ENCODE peak calls at places on chromosomes 5 and 9, in four cellular contexts. V, F, G and W are unnamed samples.

GRCh38 chr5:28014779-28015178 is 976.4 kb upstream of the CDH9 start:
- DNase-seq in V (no peak), F (no peak), G (no peak), W (no peak)

GRCh38 chr5:43428034-43428712 is 16.0 kb upstream of the CCL28 start:
- DNase-seq in V (no peak), F (no peak), G (no peak), W (peak)

GRCh38 chr5:88826959-88827585 is 55.9 kb downstream of the MEF2C start:
- DNase-seq in V (peak), F (peak), G (no peak), W (peak)

GRCh38 chr5:10243660-10244240 is 5.9 kb downstream of the ATPSCKMT start:
- DNase-seq in V (no peak), F (no peak), G (no peak), W (no peak)

GRCh38 chr5:135442387-135443256 is 4.5 kb downstream of the DCANP1 start:
- DNase-seq in V (no peak), F (no peak), G (no peak), W (no peak)

GRCh38 chr9:33722359-33722675 is 73.0 kb upstream of the PRSS3 start:
- DNase-seq in V (no peak), F (no peak), G (no peak), W (no peak)

GRCh38 chr9:878239-878638 is 36.7 kb downstream of the DMRT1 start:
- DNase-seq in V (no peak), F (no peak), G (no peak), W (no peak)

GRCh38 chr5:39432687-39433086 is 7.9 kb upstream of the DAB2 start:
- DNase-seq in V (no peak), F (no peak), G (no peak), W (no peak)

GRCh38 chr9:2155966-2156365 is 140.8 kb downstream of the SMARCA2 start:
- DNase-seq in V (no peak), F (no peak), G (no peak), W (no peak)

GRCh38 chr5:168006473-168007130 is 284.8 kb upstream of the WWC1 start:
- DNase-seq in V (no peak), F (no peak), G (no peak), W (no peak)

GRCh38 chr5:161685461-161685860 is at the start of gene GABRA6:
- DNase-seq in V (no peak), F (peak), G (no peak), W (no peak)

GRCh38 chr5:178471666-178472065 is 118.5 kb downstream of the COL23A1 start:
- DNase-seq in V (no peak), F (no peak), G (no peak), W (no peak)

GRCh38 chr5:1181451-1182359 is 19.7 kb upstream of the SLC6A19 start:
- DNase-seq in V (no peak), F (no peak), G (no peak), W (no peak)

GRCh38 chr5:91219803-91220371 is 163.2 kb downstream of the ARRDC3 start:
- DNase-seq in V (peak), F (no peak), G (no peak), W (no peak)

GRCh38 chr5:32710335-32710858 is 724 bp upstream of the NPR3 start:
- DNase-seq in V (no peak), F (no peak), G (no peak), W (no peak)

GRCh38 chr9:76092572-76092971 is 202.1 kb downstream of the PCSK5 start:
- DNase-seq in V (no peak), F (no peak), G (no peak), W (no peak)

GRCh38 chr9:87500491-87500890 is 2.8 kb downstream of the DAPK1 start:
- DNase-seq in V (no peak), F (no peak), G (no peak), W (no peak)

GRCh38 chr9:72022846-72023245 is 37.6 kb downstream of the C9orf57 start:
- DNase-seq in V (no peak), F (no peak), G (no peak), W (no peak)

GRCh38 chr5:98940586-98940985 is 11.8 kb upstream of the CHD1 start:
- DNase-seq in V (no peak), F (peak), G (no peak), W (no peak)

GRCh38 chr5:113005454-113005853 is 28.9 kb downstream of the DCP2 start:
- DNase-seq in V (no peak), F (no peak), G (no peak), W (no peak)

GRCh38 chr5:148836272-148837250 is 10.2 kb downstream of the ADRB2 start:
- DNase-seq in V (no peak), F (no peak), G (no peak), W (no peak)

GRCh38 chr5:52481216-52481615 is 306.5 kb upstream of the ITGA1 start:
- DNase-seq in V (no peak), F (no peak), G (no peak), W (no peak)

GRCh38 chr5:137734962-137735530 is 843 bp downstream of the KLHL3 start:
- DNase-seq in V (peak), F (peak), G (peak), W (no peak)

GRCh38 chr5:14267166-14267838 is 124.2 kb downstream of the TRIO start:
- DNase-seq in V (no peak), F (no peak), G (no peak), W (no peak)

GRCh38 chr9:130535818-130536521 is 43.4 kb upstream of the FUBP3 start:
- DNase-seq in V (no peak), F (peak), G (no peak), W (no peak)

GRCh38 chr5:39190311-39191102 is 28.9 kb downstream of the FYB1 start:
- DNase-seq in V (no peak), F (no peak), G (no peak), W (no peak)

GRCh38 chr9:4837768-4838546 is 45.2 kb downstream of the RCL1 start:
- DNase-seq in V (no peak), F (no peak), G (no peak), W (peak)

GRCh38 chr9:100322954-100323536 is 29.7 kb downstream of the TEX10 start:
- DNase-seq in V (peak), F (peak), G (peak), W (no peak)

GRCh38 chr9:128412120-128412790 is 8.4 kb upstream of the CERCAM start:
- DNase-seq in V (peak), F (peak), G (peak), W (no peak)